ENCODE peak calls at places on chromosomes 12 and 14, in seven cellular contexts. E is prostate gland, H is ovary, K is A549, W is transverse colon, B is body of pancreas, T is lower leg skin. R is an unnamed sample.

GRCh38 chr14:101917413-101918124 is 46.8 kb upstream of the DYNC1H1 start:
- DNase-seq in E (no peak), H (no peak), K (no peak), W (no peak), B (no peak), T (no peak), R (no peak)

GRCh38 chr14:74685054-74685453 is 27.8 kb downstream of the AREL1 start:
- DNase-seq in E (no peak), H (no peak), K (no peak), W (no peak), B (no peak), T (no peak), R (no peak)

GRCh38 chr12:100460702-100461101 is 13.0 kb upstream of the NR1H4 start:
- DNase-seq in E (no peak), H (peak), K (no peak), W (no peak), B (peak), T (no peak), R (no peak)

GRCh38 chr12:14417717-14418116 is 52.2 kb downstream of the ATF7IP start:
- DNase-seq in E (no peak), H (no peak), K (no peak), W (peak), B (peak), T (no peak), R (no peak)

GRCh38 chr14:94120667-94121335 is 8.6 kb downstream of the IFI27L2 start:
- DNase-seq in E (no peak), H (peak), K (no peak), W (no peak), B (no peak), T (peak), R (no peak)

GRCh38 chr12:42588308-42588836 is 1.2 kb downstream of the PRICKLE1 start:
- DNase-seq in E (no peak), H (no peak), K (no peak), W (no peak), B (no peak), T (no peak), R (no peak)

GRCh38 chr12:3698218-3698974 is 54.5 kb downstream of the CRACR2A start:
- DNase-seq in E (peak), H (peak), K (no peak), W (no peak), B (no peak), T (no peak), R (peak)

GRCh38 chr12:68340404-68341270 is 8.5 kb upstream of the MDM1 start:
- DNase-seq in E (no peak), H (no peak), K (no peak), W (no peak), B (no peak), T (no peak), R (no peak)

GRCh38 chr12:67697443-67697842 is 48.9 kb downstream of the DYRK2 start:
- DNase-seq in E (no peak), H (no peak), K (no peak), W (no peak), B (no peak), T (no peak), R (no peak)

GRCh38 chr12:117040496-117040895 is 58.7 kb downstream of the TESC start:
- DNase-seq in E (no peak), H (no peak), K (no peak), W (no peak), B (no peak), T (no peak), R (no peak)

GRCh38 chr12:107845980-107846659 is 71.6 kb downstream of the ASCL4 start:
- DNase-seq in E (peak), H (no peak), K (no peak), W (no peak), B (no peak), T (no peak), R (no peak)

GRCh38 chr12:12990700-12991468 is 9.2 kb downstream of the HEBP1 start:
- DNase-seq in E (no peak), H (no peak), K (no peak), W (no peak), B (peak), T (no peak), R (no peak)

GRCh38 chr12:103965255-103965589 is 450 bp upstream of the TDG start:
- DNase-seq in E (no peak), H (no peak), K (no peak), W (no peak), B (no peak), T (no peak), R (no peak)

GRCh38 chr14:60771117-60771516 is 36.6 kb downstream of the MNAT1 start:
- DNase-seq in E (no peak), H (no peak), K (no peak), W (no peak), B (no peak), T (no peak), R (no peak)

GRCh38 chr14:67137744-67138371 is 51.4 kb upstream of the GARIN2 start:
- DNase-seq in E (no peak), H (no peak), K (peak), W (no peak), B (no peak), T (no peak), R (no peak)

GRCh38 chr12:73863541-73863940 is 674.1 kb upstream of the ATXN7L3B start:
- DNase-seq in E (no peak), H (no peak), K (no peak), W (no peak), B (no peak), T (no peak), R (peak)

GRCh38 chr14:93171366-93171765 is 13.3 kb downstream of the MOAP1 start:
- DNase-seq in E (no peak), H (no peak), K (no peak), W (no peak), B (no peak), T (no peak), R (no peak)

GRCh38 chr14:59507063-59507751 is 22.9 kb downstream of the JKAMP start:
- DNase-seq in E (peak), H (no peak), K (peak), W (peak), B (peak), T (peak), R (peak)

GRCh38 chr14:79578470-79578869 is 632.8 kb downstream of the DIO2 start:
- DNase-seq in E (no peak), H (no peak), K (no peak), W (no peak), B (no peak), T (no peak), R (no peak)

GRCh38 chr14:76696791-76697190 is 64.5 kb upstream of the VASH1 start:
- DNase-seq in E (no peak), H (no peak), K (no peak), W (no peak), B (no peak), T (peak), R (no peak)

GRCh38 chr12:93127582-93128331 is 198.7 kb upstream of the EEA1 start:
- DNase-seq in E (peak), H (peak), K (no peak), W (peak), B (peak), T (no peak), R (no peak)

GRCh38 chr12:122867701-122868461 is 28.0 kb downstream of the VPS37B start:
- DNase-seq in E (no peak), H (peak), K (peak), W (peak), B (peak), T (peak), R (no peak)

GRCh38 chr14:72723741-72724530 is 170.0 kb downstream of the DPF3 start:
- DNase-seq in E (no peak), H (peak), K (no peak), W (no peak), B (peak), T (no peak), R (no peak)

GRCh38 chr14:91264151-91265150 is 19.9 kb upstream of the GPR68 start:
- DNase-seq in E (no peak), H (peak), K (no peak), W (peak), B (peak), T (no peak), R (no peak)

GRCh38 chr12:53467880-53468279 is 16.0 kb downstream of the PCBP2 start:
- DNase-seq in E (no peak), H (no peak), K (no peak), W (no peak), B (no peak), T (no peak), R (no peak)

GRCh38 chr12:53465679-53466078 is 13.8 kb downstream of the PCBP2 start:
- DNase-seq in E (no peak), H (no peak), K (no peak), W (no peak), B (no peak), T (no peak), R (no peak)

GRCh38 chr12:53466640-53467039 is 14.7 kb downstream of the PCBP2 start:
- DNase-seq in E (peak), H (no peak), K (no peak), W (no peak), B (no peak), T (no peak), R (no peak)

GRCh38 chr12:53467082-53467481 is 15.2 kb downstream of the PCBP2 start:
- DNase-seq in E (no peak), H (no peak), K (no peak), W (no peak), B (no peak), T (no peak), R (no peak)

DNA sequence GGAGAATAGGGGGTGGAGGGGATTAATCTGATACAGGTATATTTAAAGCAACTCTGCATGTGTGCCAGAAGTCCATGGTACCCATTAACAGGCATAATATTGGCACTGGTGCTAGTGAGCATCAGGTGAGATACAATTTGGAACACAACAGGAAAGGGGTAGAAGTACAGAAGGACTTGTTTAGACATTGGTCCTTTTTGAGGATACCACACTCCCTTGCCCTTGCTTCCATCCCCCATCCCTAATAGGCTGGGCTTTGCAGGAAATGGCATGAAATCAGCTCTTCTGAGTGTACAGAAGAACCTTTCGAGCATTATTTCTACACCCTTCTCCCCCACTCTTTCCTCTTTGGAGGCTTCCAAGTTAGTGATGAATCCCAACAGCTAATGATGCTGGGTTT is 16.4 kb downstream of the PCBP2 start:
- DNase-seq in E (no peak), H (no peak), K (no peak), W (no peak), B (no peak), T (no peak), R (no peak)
- TF ChIP-seq POLR2A in E (no peak), H (no peak), K (no peak), W (no peak), B (no peak), T (no peak), R (no peak)

DNA sequence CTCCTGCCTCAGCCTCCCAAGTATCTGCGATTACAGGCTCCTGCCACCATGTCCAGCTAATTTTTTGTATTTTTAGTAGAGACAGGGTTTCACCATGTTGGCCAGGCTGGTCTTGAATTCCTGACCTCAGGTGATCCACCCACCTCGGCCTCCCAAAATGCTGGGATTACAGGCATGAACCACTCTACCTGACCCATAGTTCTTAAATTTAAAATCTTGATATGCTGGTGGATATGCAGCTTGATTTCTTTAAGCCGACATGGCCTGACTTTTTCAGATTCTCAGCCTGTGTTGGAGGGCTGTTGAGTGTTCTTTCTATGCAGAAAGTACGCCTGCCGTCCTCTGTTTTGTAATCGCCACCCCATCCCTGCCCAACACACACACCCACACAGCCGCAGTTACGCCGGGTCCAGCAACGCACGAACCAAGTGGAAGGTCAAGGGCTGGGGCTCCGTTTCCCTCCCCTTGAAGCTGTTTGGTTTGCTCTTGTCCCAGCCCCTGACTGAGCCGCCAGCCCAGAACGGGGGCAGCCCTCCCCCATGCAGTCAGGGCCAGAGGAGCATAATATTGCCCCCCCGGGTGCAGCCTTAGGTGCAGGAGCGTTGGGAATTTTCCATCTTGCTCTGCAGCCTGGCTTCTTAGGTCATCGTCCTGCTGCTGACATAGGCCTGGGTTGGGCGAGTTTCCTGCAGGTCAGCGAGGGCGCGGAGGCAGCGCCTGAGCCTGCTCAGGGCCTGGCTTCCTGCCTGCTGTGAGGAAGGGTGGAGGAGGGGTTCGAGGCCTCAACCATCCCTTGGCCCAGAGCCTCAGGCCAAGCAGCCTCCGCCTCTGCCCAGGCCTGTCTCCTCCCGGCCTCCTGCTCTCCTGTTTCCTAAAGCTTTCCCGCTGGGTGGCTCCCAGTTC is 44.2 kb downstream of the PSMA6 start:
- DNase-seq in E (peak), H (peak), K (peak), W (peak), B (peak), T (peak), R (no peak)
- TF ChIP-seq POLR2A in E (no peak), H (peak), K (no peak), W (peak), B (no peak), T (no peak), R (no peak)

GRCh38 chr12:49272790-49273725 is 8.2 kb downstream of the TUBA1C start:
- DNase-seq in E (no peak), H (no peak), K (no peak), W (no peak), B (no peak), T (no peak), R (no peak)
- TF ChIP-seq POLR2A in E (no peak), H (no peak), K (no peak), W (no peak), B (no peak), T (no peak), R (no peak)

DNA sequence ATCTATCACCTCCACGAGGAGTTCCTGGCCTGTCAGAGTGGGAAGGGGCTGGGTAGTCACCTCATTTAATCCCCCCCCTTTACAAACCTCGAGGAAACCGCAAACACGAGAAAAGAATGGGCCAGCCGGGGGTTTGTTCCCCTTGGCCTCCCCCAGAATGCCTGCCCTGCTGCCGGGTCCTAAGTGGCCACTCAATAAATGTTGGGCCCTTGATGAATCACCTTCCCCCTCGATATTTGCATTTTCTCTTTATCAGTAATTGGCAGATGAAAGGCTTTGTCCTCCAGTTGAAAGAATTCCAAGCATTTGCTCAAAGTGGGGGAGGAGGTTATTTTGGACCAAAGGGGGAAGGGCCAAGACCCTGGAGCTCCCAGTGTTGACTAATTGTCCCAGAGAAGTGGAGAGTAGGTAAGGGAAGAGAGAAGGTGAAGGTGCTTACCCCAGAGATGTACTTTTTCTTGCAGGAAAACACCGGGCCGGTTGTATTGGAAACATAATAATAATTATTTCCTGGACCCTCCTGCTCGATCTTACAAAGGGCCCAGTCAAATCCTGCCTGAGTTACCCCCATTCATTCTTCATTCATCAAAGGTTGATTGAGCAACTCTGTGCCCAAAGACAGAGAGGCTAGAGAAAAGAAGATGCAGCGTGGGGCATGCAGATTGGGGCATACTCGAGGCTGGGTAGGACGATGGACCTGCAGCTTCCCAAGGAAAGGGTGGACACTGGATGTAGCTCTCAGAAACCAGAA is 1.9 kb upstream of the KDM2B start:
- DNase-seq in E (no peak), H (no peak), K (no peak), W (no peak), B (no peak), T (no peak), R (no peak)
- TF ChIP-seq POLR2A in E (no peak), H (no peak), K (no peak), W (no peak), B (no peak), T (no peak), R (no peak)

DNA sequence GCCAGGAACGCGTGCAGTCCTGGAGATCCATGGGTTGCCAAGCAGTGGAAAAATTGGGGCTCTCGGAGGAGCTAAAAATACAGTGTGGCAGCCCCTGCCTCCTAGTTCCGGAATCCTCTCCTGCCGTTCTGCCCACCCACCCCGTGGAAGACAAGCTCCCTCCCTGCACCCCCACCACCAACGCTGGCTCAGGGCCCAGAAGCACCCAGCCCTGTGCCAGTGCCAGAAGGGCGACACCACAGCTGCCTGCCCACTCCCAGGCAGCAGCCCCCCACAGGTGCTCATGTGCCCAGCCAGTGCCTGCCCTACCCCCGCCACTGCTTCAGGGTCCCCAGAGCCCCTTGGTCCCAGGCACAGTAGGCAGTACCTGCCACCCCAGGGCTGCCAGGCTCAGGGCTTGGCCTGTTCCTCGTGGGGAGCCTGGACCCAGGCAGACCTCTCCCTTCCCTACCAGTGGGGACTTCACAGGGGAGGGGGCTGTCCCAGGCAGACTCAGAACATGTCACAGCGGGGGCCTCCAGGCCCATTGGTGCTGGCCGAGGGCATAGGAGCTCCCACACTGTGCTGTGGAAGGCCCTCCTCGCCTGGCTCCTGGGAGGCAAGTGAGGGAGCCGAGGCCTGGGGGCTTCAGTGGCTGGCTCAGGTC is 7.4 kb downstream of the INF2 start:
- DNase-seq in E (no peak), H (no peak), K (no peak), W (no peak), B (no peak), T (no peak), R (no peak)
- TF ChIP-seq POLR2A in E (no peak), H (no peak), K (no peak), W (no peak), B (no peak), T (no peak), R (no peak)

DNA sequence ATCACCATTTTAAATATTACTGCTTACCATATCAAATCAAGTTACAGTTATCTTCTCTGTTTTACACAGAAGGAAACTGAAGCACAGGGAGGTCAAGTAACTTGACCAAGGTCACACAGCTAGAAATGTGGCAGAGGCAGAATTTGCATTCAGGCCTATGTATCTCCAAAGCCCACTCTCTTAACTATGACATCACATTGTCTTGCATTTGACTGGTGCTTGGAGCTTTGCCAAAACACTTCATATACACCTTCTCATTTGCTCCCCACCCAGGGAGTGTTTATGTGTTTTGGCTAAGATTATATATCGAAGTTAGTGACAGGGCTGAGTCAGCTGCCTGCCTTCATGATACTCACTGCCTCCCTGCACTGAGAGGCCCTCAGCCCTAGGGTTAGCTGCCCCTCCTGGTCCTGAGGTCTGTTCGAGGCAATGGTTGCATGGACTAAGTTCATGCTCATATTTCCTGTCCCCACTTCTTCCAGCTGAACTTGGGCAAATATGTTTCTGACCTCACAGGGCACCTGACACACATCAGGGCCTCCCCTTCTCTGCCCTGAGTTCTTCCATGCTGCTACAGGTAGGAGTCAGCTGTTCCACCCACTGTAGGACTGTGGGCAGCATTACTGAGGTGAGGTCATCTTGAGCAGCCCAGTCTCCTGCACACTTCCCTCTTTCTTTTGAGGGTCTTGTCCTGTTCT is 1.8 kb downstream of the GALNT6 start:
- DNase-seq in E (no peak), H (peak), K (no peak), W (peak), B (no peak), T (no peak), R (peak)
- TF ChIP-seq POLR2A in E (no peak), H (no peak), K (no peak), W (no peak), B (no peak), T (no peak), R (no peak)

DNA sequence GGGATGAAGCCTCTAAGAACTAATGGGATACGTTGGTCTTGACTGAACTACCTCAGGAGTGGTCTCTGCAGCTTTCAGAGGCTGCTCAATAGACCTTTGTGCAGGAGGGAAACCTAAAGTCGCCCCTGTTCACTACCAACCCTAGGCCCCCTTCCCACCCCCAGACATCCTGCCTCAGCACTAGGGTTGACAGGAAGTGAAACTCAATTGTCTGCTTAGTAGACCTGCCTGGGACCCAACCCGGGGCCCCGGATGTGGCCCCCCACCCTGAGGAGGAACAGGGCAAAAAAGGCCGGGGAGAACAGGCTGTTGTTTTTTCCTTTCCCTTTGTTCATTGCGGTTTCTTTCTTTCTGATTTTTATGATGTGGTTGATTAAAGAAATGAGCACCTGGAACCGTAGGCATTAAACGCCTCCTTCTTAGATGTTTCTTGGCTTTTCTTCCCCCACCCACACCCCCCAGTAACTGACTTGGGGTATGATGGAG is 1.6 kb upstream of the DGKA start:
- DNase-seq in E (no peak), H (no peak), K (no peak), W (peak), B (peak), T (peak), R (no peak)
- TF ChIP-seq POLR2A in E (no peak), H (no peak), K (no peak), W (peak), B (no peak), T (no peak), R (no peak)

GRCh38 chr14:21252149-21252548 is 17.1 kb downstream of the HNRNPC start:
- DNase-seq in E (no peak), H (no peak), K (no peak), W (no peak), B (no peak), T (no peak), R (no peak)
- TF ChIP-seq POLR2A in E (no peak), H (no peak), K (no peak), W (no peak), B (no peak), T (no peak), R (no peak)

R was measured in H54.